ENCODE peak calls at places on chromosome 9, in six cellular contexts. H is H1, G is H9, P is neuronal stem cell, W is mesenchymal stem cell, L is trophoblast cell. V is an unnamed sample.

GRCh38 chr9:11962327-11962726 is 730.9 kb upstream of the TYRP1 start:
- DNase-seq in H (no peak), G (no peak), P (no peak), W (peak; percentile 62), L (peak; percentile 6), V (no peak)

GRCh38 chr9:76751011-76751410 is 13.2 kb upstream of the PCA3 start:
- DNase-seq in H (no peak), G (no peak), P (no peak), W (no peak), L (no peak), V (no peak)

GRCh38 chr9:17614246-17614645 is 35.4 kb downstream of the SH3GL2 start:
- DNase-seq in H (no peak), G (no peak), P (no peak), W (no peak), L (no peak), V (no peak)

GRCh38 chr9:129317179-129318011 is 139.3 kb upstream of the IER5L start:
- DNase-seq in H (no peak), G (no peak), P (no peak), W (no peak), L (peak; percentile 28), V (peak; percentile 45)

GRCh38 chr9:29799227-29799626 is 2225.9 kb upstream of the C9orf72 start:
- DNase-seq in H (no peak), G (no peak), P (no peak), W (no peak), L (no peak), V (no peak)

GRCh38 chr9:87868175-87868574 is 14.5 kb upstream of the SPATA31E1 start:
- DNase-seq in H (no peak), G (no peak), P (no peak), W (no peak), L (no peak), V (no peak)

GRCh38 chr9:78295731-78296130 is 1.2 kb upstream of the PSAT1 start:
- DNase-seq in H (no peak), G (no peak), P (no peak), W (no peak), L (no peak), V (no peak)

GRCh38 chr9:4301971-4302427 is 2.1 kb upstream of the GLIS3 start:
- DNase-seq in H (no peak), G (no peak), P (no peak), W (peak; percentile 92), L (peak; percentile 85), V (peak; percentile 96)

GRCh38 chr9:2593754-2594153 is 27.8 kb upstream of the VLDLR start:
- DNase-seq in H (no peak), G (no peak), P (no peak), W (no peak), L (no peak), V (no peak)

GRCh38 chr9:3457171-3457570 is 68.6 kb downstream of the RFX3 start:
- DNase-seq in H (no peak), G (no peak), P (no peak), W (no peak), L (no peak), V (no peak)

GRCh38 chr9:120730661-120731514 is 16.6 kb upstream of the MEGF9 start:
- DNase-seq in H (no peak), G (no peak), P (peak; percentile 44), W (peak; percentile 76), L (no peak), V (peak; percentile 96)

GRCh38 chr9:16322849-16323248 is 547.6 kb downstream of the BNC2 start:
- DNase-seq in H (no peak), G (no peak), P (no peak), W (no peak), L (no peak), V (no peak)
- H4K91ac ChIP-seq in H (peak overlapping the region; percentile 46), G (no peak overlapping the region), P (no peak overlapping the region), W (no peak overlapping the region), L (no peak overlapping the region), V (no peak overlapping the region)

DNA sequence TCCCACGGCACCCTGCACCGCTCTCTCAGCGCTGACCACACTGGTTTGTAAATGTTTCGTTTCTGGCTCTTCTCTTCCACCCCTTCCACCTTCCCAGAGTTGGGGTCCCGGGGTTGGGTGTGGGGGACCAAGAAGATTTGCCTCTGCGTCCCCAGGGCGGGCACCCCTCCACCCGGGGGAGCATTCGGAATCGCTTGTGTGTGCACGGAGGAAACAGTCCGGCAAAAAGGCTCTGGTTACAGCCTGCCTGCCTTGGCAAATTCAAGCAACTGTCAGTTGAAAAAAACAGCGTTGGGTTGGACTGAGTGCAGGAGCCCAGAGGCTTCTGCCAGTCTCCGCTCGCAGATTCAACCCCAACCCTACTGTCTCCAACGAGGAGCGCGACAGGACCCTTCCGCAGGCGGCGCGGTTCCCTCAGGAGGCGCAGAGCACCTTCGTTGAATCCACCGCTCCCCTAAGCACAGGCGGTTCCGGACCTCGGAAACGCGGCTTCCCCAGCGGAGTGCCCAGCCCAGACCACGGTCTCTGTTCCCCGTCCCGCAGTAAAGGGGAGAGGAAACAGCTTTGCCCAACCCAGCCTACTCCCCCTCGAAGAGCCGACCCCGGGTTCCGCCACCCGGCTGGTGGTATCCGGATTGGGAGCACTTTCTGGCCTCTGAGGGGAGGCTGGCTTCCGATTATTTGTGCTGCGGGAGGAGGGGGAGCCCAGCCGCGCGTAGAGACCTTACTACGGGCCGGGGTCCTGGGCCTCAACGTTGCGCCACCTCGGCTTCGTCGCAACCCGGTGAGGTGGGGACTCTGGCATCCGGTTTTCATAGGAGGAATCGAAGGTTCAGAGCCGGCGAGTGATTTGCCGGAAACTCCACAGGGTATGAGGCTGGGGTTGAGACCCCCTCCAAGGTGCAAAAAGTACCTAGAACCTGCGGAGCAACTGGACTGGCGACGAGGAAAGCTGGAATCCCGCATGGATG is 9.6 kb downstream of the LHX6 start:
- DNase-seq in H (no peak), G (peak; percentile 59), P (no peak), W (no peak), L (no peak), V (peak; percentile 26)
- H4K91ac ChIP-seq in H (no peak overlapping the region), G (no peak overlapping the region), P (no peak overlapping the region), W (no peak overlapping the region), L (no peak overlapping the region), V (no peak overlapping the region)

GRCh38 chr9:133375116-133375723 is 640 bp downstream of the SURF4 start:
- DNase-seq in H (no peak), G (no peak), P (peak; percentile 23), W (peak; percentile 72), L (peak; percentile 84), V (peak; percentile 46)
- H4K91ac ChIP-seq in H (no peak overlapping the region), G (no peak overlapping the region), P (no peak overlapping the region), W (peak overlapping the region; percentile 96), L (peak overlapping the region; percentile 99), V (peak overlapping the region; percentile 65)

DNA sequence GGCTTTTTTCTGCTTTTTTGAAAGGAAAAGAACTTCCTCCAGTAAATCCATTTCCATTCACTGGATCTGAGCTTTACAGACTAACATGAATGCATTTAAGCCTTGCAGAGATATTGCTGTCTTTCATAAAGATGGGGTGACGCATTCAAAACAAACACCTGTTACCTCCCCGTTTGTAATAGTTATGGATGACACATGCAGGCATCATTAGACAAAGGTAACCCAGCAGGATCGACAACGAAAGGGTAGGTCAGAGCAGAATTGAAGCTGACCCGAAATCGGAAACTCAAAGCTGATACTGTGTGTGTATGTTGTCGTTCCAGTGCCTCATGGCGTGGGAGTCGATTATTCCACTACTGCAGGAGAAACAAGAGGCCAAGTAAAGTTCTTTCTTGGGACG is 22.2 kb downstream of the SLC46A2 start:
- DNase-seq in H (no peak), G (no peak), P (no peak), W (no peak), L (no peak), V (no peak)
- H4K91ac ChIP-seq in H (peak overlapping the region; percentile 25), G (no peak overlapping the region), P (no peak overlapping the region), W (no peak overlapping the region), L (no peak overlapping the region), V (no peak overlapping the region)

GRCh38 chr9:135778421-135778820 is 76.4 kb downstream of the KCNT1 start:
- DNase-seq in H (no peak), G (no peak), P (no peak), W (no peak), L (no peak), V (no peak)
- H4K91ac ChIP-seq in H (no peak overlapping the region), G (no peak overlapping the region), P (no peak overlapping the region), W (no peak overlapping the region), L (no peak overlapping the region), V (no peak overlapping the region)

DNA sequence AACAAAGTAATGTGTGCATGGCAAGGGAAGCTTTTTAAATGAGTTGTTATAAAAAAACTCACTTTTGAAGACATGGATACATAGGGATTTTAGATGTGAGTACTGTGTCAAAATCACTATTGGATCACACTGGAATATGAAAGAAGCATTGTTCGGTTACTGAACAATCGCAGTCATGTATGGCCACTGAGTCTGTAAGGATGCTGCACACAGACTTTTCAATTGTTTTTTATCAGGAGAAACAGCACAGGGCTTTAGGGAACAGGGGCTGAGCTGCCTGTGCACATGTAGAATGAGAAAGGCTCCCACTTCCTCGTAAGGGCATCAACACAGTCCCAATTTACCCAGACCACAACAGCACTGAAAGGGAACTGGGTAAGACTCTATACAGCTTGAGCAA is 1333.9 kb upstream of the DMAC1 start:
- DNase-seq in H (no peak), G (no peak), P (no peak), W (no peak), L (no peak), V (no peak)
- H4K91ac ChIP-seq in H (no peak overlapping the region), G (no peak overlapping the region), P (no peak overlapping the region), W (no peak overlapping the region), L (no peak overlapping the region), V (no peak overlapping the region)

DNA sequence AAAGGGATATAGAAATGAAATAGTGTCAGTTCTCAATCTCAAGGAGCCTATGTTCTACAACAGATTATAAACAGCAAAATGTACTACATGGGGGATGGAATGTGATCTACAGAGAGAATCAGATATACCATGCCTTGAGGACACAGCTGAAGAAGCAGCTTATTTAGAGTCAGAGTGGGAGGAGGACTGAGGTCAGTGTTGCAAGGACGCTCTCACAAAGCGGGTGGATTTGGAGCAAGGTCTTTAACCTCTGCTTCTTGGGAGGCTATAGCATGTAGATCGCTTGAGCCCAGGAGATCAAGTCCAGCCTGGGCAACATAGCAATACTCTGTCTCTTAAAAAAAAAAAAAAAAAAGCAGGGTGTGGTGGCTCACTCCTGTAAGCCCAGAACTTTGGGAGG is 32.8 kb upstream of the PLIN2 start:
- DNase-seq in H (no peak), G (no peak), P (no peak), W (no peak), L (peak; percentile 82), V (no peak)
- H4K91ac ChIP-seq in H (no peak overlapping the region), G (no peak overlapping the region), P (no peak overlapping the region), W (no peak overlapping the region), L (no peak overlapping the region), V (peak overlapping the region; percentile 23)

GRCh38 chr9:133991211-133991921 is 758 bp downstream of the VAV2 start:
- DNase-seq in H (no peak), G (no peak), P (no peak), W (no peak), L (peak; percentile 52), V (no peak)
- H4K91ac ChIP-seq in H (peak overlapping the region; percentile 65), G (no peak overlapping the region), P (no peak overlapping the region), W (peak overlapping the region; percentile 57), L (peak overlapping the region; percentile 94), V (peak overlapping the region; percentile 70)

GRCh38 chr9:82382887-82383616 is 394.5 kb downstream of the SPATA31D1 start:
- DNase-seq in H (peak; percentile 1), G (no peak), P (peak; percentile 48), W (no peak), L (no peak), V (no peak)
- H4K91ac ChIP-seq in H (no peak overlapping the region), G (no peak overlapping the region), P (no peak overlapping the region), W (no peak overlapping the region), L (no peak overlapping the region), V (no peak overlapping the region)